ENCODE peak calls at places on chromosomes 16 and 17, in seven cellular contexts. J is NCI-H1417; P is activated naive CD4-positive, alpha-beta T cell treated with anti-CD3 and anti-CD28 coated beads, Interleukin-2, amount 10 ng/mL, durations not matched to agents 7 days and 5 days; E is iris pigment epithelial cell; M is activated gamma-delta T cell treated with anti-CD3 and anti-CD28 coated beads, Interleukin-2, amount 50 U/mL, for 16 hours; R is PC-3; S is Calu3. Q is an unnamed sample.

GRCh38 chr17:62781826-62782225 is 26.3 kb downstream of the MARCHF10 start:
- DNase-seq in E (peak), R (peak), J (no peak), M (no peak), S (no peak), P (no peak), Q (no peak)

GRCh38 chr17:77205396-77206124 is 64.8 kb downstream of the SEC14L1 start:
- DNase-seq in R (no peak), J (no peak), S (no peak), M (no peak), P (no peak), E (peak), Q (no peak)

GRCh38 chr16:7268182-7268581 is 64.5 kb upstream of the RBFOX1 start:
- DNase-seq in P (no peak), R (peak), M (no peak), E (peak), J (peak), S (peak), Q (no peak)

GRCh38 chr17:62996221-62996620 is 30.2 kb downstream of the TANC2 start:
- DNase-seq in S (no peak), M (no peak), P (no peak), E (no peak), R (no peak), J (no peak), Q (no peak)

GRCh38 chr16:89738538-89739317 is 17.4 kb downstream of the ZNF276 start:
- DNase-seq in J (no peak), R (no peak), E (no peak), S (no peak), M (no peak), P (no peak), Q (no peak)

GRCh38 chr16:11224894-11225676 is 30.9 kb downstream of the SOCS1 start:
- DNase-seq in S (no peak), J (no peak), P (peak), E (peak), R (no peak), M (peak), Q (no peak)

GRCh38 chr17:28466001-28466400 is 7.4 kb upstream of the SLC13A2 start:
- DNase-seq in P (no peak), M (no peak), S (no peak), R (no peak), E (no peak), J (no peak), Q (peak)

GRCh38 chr17:6640536-6641373 is at the start of the genes KIAA0753 and TXNDC17:
- DNase-seq in M (peak), J (peak), S (peak), R (peak), E (peak), P (peak), Q (peak)

GRCh38 chr16:13907431-13907830 is 12.5 kb upstream of the ERCC4 start:
- DNase-seq in J (no peak), R (no peak), P (no peak), E (no peak), M (no peak), S (no peak), Q (no peak)

GRCh38 chr17:78498848-78499247 is 78.3 kb downstream of the DNAH17 start:
- DNase-seq in E (no peak), M (no peak), S (no peak), R (no peak), J (no peak), P (no peak), Q (no peak)

GRCh38 chr17:75428775-75429469 is 23.4 kb upstream of the GRB2 start:
- DNase-seq in E (peak), P (no peak), M (no peak), R (peak), J (no peak), S (peak), Q (no peak)

GRCh38 chr16:16183562-16183961 is 39.7 kb downstream of the ABCC6 start:
- DNase-seq in S (no peak), J (no peak), E (no peak), M (no peak), P (no peak), R (no peak), Q (no peak)

GRCh38 chr16:80591071-80591935 is 50.5 kb downstream of the DYNLRB2 start:
- DNase-seq in P (peak), J (no peak), S (no peak), M (no peak), R (no peak), E (no peak), Q (no peak)

GRCh38 chr17:2403044-2403443 is 2.2 kb upstream of the MNT start:
- DNase-seq in P (no peak), J (no peak), M (no peak), S (no peak), R (no peak), E (no peak), Q (no peak)

Q was measured in sigmoid colon.